ENCODE peak calls at places on chromosomes 4 and X, in nine cellular contexts. O, S, H, J, Y, B, T, E and G are unnamed samples.
A peak's percentile ranks its signal among the peaks of the same experiment; 100 is the strongest.

GRCh38 chrX:68579810-68580209 is 67.7 kb upstream of the STARD8 start:
- DNase-seq in S (no peak), B (no peak), H (no peak), O (no peak), T (no peak), E (no peak), Y (no peak), J (no peak), G (no peak)

GRCh38 chr4:110540606-110541440 is 64.9 kb downstream of the ENPEP start:
- DNase-seq in E (no peak), O (no peak), J (peak; percentile 94), Y (no peak), S (no peak), H (no peak), T (no peak), B (no peak), G (no peak)

GRCh38 chrX:39263946-39264483 is 462.8 kb downstream of the MID1IP1 start:
- DNase-seq in Y (no peak), O (no peak), B (no peak), S (no peak), E (no peak), T (no peak), J (no peak), H (no peak), G (no peak)

GRCh38 chrX:136588060-136588459 is 56.0 kb downstream of the VGLL1 start:
- DNase-seq in B (peak; percentile 66), H (no peak), E (no peak), O (no peak), S (no peak), Y (no peak), J (no peak), T (no peak), G (no peak)

GRCh38 chrX:8741981-8742380 is 10.0 kb upstream of the ANOS1 start:
- DNase-seq in T (no peak), O (no peak), H (no peak), Y (no peak), B (no peak), J (no peak), E (no peak), S (no peak), G (no peak)

GRCh38 chr4:53925050-53925605 is 139.3 kb downstream of the CHIC2 start:
- DNase-seq in E (no peak), S (no peak), Y (no peak), O (no peak), B (no peak), T (no peak), J (no peak), H (no peak), G (no peak)

GRCh38 chr4:24770111-24770584 is 25.2 kb upstream of the SOD3 start:
- DNase-seq in E (no peak), T (peak; percentile 10), O (peak; percentile 23), Y (no peak), B (no peak), S (no peak), H (no peak), J (peak; percentile 18), G (no peak)

GRCh38 chrX:109943092-109943739 is 59.7 kb upstream of the TMEM164 start:
- DNase-seq in E (no peak), H (no peak), T (no peak), S (no peak), Y (no peak), B (no peak), J (no peak), O (no peak), G (no peak)

GRCh38 chrX:134406230-134406794 is 53.7 kb upstream of the HPRT1 start:
- DNase-seq in B (no peak), S (no peak), E (no peak), T (no peak), J (peak; percentile 51), Y (no peak), O (no peak), H (no peak), G (no peak)

GRCh38 chr4:62791386-62791785 is 1591.3 kb downstream of the ADGRL3 start:
- DNase-seq in Y (no peak), E (no peak), H (no peak), B (no peak), S (no peak), J (no peak), T (no peak), O (no peak), G (no peak)

GRCh38 chr4:37815591-37815990 is 10.9 kb upstream of the PGM2 start:
- DNase-seq in H (no peak), E (no peak), Y (no peak), O (no peak), T (no peak), S (no peak), B (no peak), J (no peak), G (no peak)